ENCODE peak calls at places on chromosomes 13 and 19, in eight cellular contexts. Q is stomach, U is mucosa of descending colon, H is breast epithelium, C is kidney, X is RWPE2, N is esophagus squamous epithelium, T is lower lobe of right lung. L is an unnamed sample.

GRCh38 chr13:50244913-50245574 is 229.8 kb downstream of the KCNRG start:
- DNase-seq in Q (peak; percentile 36), U (no peak), H (peak; percentile 34), C (no peak), X (no peak), N (no peak), T (no peak), L (peak; percentile 66)

GRCh38 chr13:36910545-36910944 is 9.5 kb downstream of the SMAD9 start:
- DNase-seq in Q (no peak), U (no peak), H (no peak), C (no peak), X (no peak), N (no peak), T (no peak), L (no peak)

GRCh38 chr19:45117167-45117594 is 24.2 kb downstream of the PPP1R37 start:
- DNase-seq in Q (no peak), U (peak; percentile 35), H (no peak), C (no peak), X (no peak), N (no peak), T (peak; percentile 63), L (no peak)

GRCh38 chr13:52164989-52165388 is 5.6 kb upstream of the NEK3 start:
- DNase-seq in Q (no peak), U (no peak), H (no peak), C (no peak), X (no peak), N (no peak), T (no peak), L (no peak)

GRCh38 chr19:6065685-6066365 is 44.5 kb downstream of the RFX2 start:
- DNase-seq in Q (no peak), U (peak; percentile 42), H (no peak), C (peak; percentile 68), X (no peak), N (no peak), T (peak; percentile 73), L (peak; percentile 47)

GRCh38 chr13:100108913-100109507 is 20.1 kb downstream of the PCCA start:
- DNase-seq in Q (no peak), U (no peak), H (no peak), C (no peak), X (no peak), N (no peak), T (no peak), L (no peak)

GRCh38 chr13:107554355-107554905 is 660.9 kb downstream of the LIG4 start:
- DNase-seq in Q (no peak), U (no peak), H (no peak), C (no peak), X (no peak), N (no peak), T (no peak), L (no peak)

GRCh38 chr13:60758637-60759036 is 361.6 kb downstream of the TDRD3 start:
- DNase-seq in Q (no peak), U (no peak), H (no peak), C (no peak), X (no peak), N (no peak), T (no peak), L (peak; percentile 91)

DNA sequence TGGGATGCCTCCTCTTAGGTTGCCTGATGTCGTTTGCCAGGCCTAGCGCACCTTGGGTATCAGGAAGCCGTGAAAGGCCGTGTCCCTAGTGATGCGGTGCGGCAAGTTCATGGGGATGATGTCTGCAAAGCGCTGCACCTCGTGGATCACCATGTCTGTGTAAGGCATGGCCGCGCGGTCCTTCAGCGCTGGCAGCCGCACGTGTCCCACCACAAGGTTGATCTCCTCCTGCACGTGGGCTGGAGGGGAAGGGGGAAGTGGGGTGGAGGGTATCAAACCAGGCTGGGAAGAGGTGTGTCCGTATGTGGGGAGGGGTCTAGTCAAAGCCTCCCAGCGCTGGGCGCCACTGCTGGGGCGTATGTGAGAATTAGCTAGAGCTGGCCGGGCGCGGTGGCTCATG is 23.2 kb downstream of the EGLN2 start:
- DNase-seq in Q (peak; percentile 22), U (no peak), H (no peak), C (no peak), X (no peak), N (no peak), T (peak; percentile 46), L (no peak)
- H3K4me1 ChIP-seq in Q (peaks cover 47% of the 10 kb centered on the region), U (peaks cover 11% of the 10 kb centered on the region), H (no peaks in the 10 kb centered on the region), C (peaks cover 14% of the 10 kb centered on the region), X (no peaks in the 10 kb centered on the region), N (peaks cover 5% of the 10 kb centered on the region), T (peaks cover 38% of the 10 kb centered on the region), L (no peaks in the 10 kb centered on the region)

GRCh38 chr13:98349731-98350305 is 172.7 kb upstream of the RNF113B start:
- DNase-seq in Q (peak; percentile 44), U (no peak), H (no peak), C (no peak), X (no peak), N (no peak), T (no peak), L (no peak)
- TF ChIP-seq CTCF in Q (no peak), U (no peak), H (no peak), C (peak; percentile 12), X (peak; percentile 5), N (no peak), T (peak; percentile 33), L (no peak)

DNA sequence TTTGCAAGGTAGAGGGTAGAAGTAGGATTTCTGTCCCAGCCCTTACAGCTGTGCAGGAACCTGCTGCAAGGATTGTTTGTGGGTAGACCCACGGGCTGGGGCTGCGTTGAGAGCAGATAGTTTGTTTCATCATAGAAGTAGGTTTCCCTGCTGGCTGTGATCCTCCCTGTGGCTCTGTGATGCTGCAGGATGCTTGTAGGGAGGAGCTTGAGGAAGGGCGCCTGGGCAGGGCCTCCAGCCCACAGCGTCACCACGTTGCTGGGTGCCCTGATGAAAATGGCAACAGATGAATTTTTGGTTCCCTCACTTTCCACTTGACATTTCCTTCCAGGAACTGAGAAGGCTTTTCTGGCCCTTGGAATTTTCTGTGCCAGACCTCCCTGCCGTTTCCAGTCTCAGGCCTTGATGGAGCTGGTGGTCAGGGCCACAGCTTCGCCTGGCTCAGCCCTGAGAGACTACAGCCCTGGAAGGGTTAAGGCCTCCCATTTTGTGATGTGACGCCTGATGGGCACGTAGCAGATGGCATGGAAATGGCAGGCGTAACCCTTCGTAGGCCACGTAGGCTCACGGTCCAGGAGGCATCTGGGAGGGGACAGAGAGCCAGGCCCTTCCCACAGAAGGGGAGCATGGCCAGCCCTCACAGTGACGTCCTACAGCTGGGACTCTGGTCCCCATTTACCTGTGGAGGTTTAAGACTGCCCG is 42.2 kb downstream of the GATAD2A start:
- DNase-seq in Q (no peak), U (no peak), H (no peak), C (peak; percentile 59), X (no peak), N (no peak), T (no peak), L (no peak)
- H3K4me1 ChIP-seq in Q (peaks cover 90% of the 10 kb centered on the region), U (peaks cover 37% of the 10 kb centered on the region), H (no peaks in the 10 kb centered on the region), C (peaks cover 24% of the 10 kb centered on the region), X (peaks cover 2% of the 10 kb centered on the region), N (peaks cover 10% of the 10 kb centered on the region), T (peaks cover 62% of the 10 kb centered on the region), L (peaks cover 14% of the 10 kb centered on the region)

GRCh38 chr13:38684714-38685113 is 2.2 kb upstream of the FREM2 start:
- DNase-seq in Q (no peak), U (no peak), H (no peak), C (no peak), X (no peak), N (no peak), T (no peak), L (no peak)

GRCh38 chr13:38687246-38688229 is 661 bp downstream of the FREM2 start:
- DNase-seq in Q (no peak), U (peak; percentile 7), H (no peak), C (peak; percentile 81), X (peak; percentile 47), N (no peak), T (peak; percentile 54), L (peak; percentile 28)

GRCh38 chr13:38686635-38687245 is at the start of gene FREM2:
- DNase-seq in Q (peak; percentile 57), U (peak; percentile 55), H (peak; percentile 31), C (peak; percentile 85), X (peak; percentile 48), N (no peak), T (peak; percentile 76), L (peak; percentile 68)

GRCh38 chr13:38688674-38689073 is 1.8 kb downstream of the FREM2 start:
- DNase-seq in Q (no peak), U (no peak), H (no peak), C (peak; percentile 76), X (peak; percentile 38), N (no peak), T (no peak), L (no peak)

DNA sequence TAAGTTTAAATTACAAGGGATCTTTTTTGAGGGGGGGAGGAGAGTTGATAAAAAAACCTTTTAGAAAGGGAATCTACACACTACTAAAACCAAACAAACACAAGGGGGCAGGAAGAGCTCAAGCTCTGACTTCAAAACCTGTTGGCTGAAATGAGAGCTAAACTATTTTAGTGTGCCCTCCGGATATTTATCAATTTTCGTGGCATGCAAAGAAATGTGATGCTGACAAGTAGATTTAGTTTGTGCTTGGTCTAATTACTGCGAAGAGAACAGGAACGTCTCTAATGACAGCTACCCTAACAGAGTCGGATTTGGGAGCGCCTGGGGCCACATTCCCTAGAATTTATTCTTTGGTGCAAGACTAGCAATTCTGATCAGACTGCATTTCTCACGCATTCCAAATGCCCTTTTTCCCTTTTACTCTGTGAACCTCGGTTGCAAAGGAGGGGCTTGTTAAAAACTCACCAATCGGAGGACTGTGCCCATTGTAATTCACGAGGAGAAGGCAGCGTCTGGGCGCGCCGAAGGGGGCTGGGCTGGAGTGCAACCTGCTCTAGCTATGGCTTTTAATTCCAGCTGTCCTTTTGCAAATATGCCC is 804 bp upstream of the FREM2 start:
- DNase-seq in Q (no peak), U (peak; percentile 57), H (no peak), C (no peak), X (no peak), N (no peak), T (no peak), L (peak; percentile 33)
- TF ChIP-seq CTCF in Q (peak; percentile 38), U (no peak), H (peak; percentile 23), C (no peak), X (peak; percentile 31), N (no peak), T (no peak), L (peak; percentile 74)

GRCh38 chr13:110542311-110542796 is 19.2 kb downstream of the RAB20 start:
- DNase-seq in Q (no peak), U (no peak), H (no peak), C (peak; percentile 10), X (no peak), N (no peak), T (no peak), L (no peak)
- H3K4me1 ChIP-seq in Q (peaks cover 86% of the 10 kb centered on the region), U (peaks cover 32% of the 10 kb centered on the region), H (no peaks in the 10 kb centered on the region), C (peaks cover 26% of the 10 kb centered on the region), X (peaks cover 4% of the 10 kb centered on the region), N (no peaks in the 10 kb centered on the region), T (peaks cover 59% of the 10 kb centered on the region), L (no peaks in the 10 kb centered on the region)

GRCh38 chr19:13984875-13985741 is 21.0 kb downstream of the RFX1 start:
- DNase-seq in Q (no peak), U (no peak), H (no peak), C (no peak), X (no peak), N (no peak), T (peak; percentile 86), L (no peak)
- TF ChIP-seq CTCF in Q (no peak), U (no peak), H (no peak), C (no peak), X (no peak), N (no peak), T (no peak), L (no peak)

GRCh38 chr19:46886546-46887239 is 25.9 kb downstream of the ARHGAP35 start:
- DNase-seq in Q (no peak), U (no peak), H (no peak), C (no peak), X (no peak), N (no peak), T (no peak), L (no peak)
- H3K4me1 ChIP-seq in Q (peaks cover 22% of the 10 kb centered on the region), U (peaks cover 18% of the 10 kb centered on the region), H (no peaks in the 10 kb centered on the region), C (peaks cover 14% of the 10 kb centered on the region), X (peaks cover 32% of the 10 kb centered on the region), N (no peaks in the 10 kb centered on the region), T (peaks cover 13% of the 10 kb centered on the region), L (peaks cover 13% of the 10 kb centered on the region)